ENCODE peak calls at places on chromosome 18, in eight cellular contexts. One of them, this sample, is unnamed.

GRCh38 chr18:45370190-45371010 is 244.9 kb upstream of the SLC14A2 start:
- DNase-seq in activated naive CD4-positive, alpha-beta T cell: no peak
- DNase-seq in neural progenitor cell: no peak
- DNase-seq in ovary: no peak
- DNase-seq in HEK293T: no peak
- DNase-seq in CD8-positive, alpha-beta memory T cell: no peak
- DNase-seq in HFF-Myc: no peak
- DNase-seq in activated naive CD8-positive, alpha-beta T cell treated with anti-CD3 and anti-CD28 coated beads, Interleukin-2, amount 50 U/mL, for 24 hours: no peak
- DNase-seq in this sample: no peak

GRCh38 chr18:8912348-8913057 is 190.0 kb upstream of the NDUFV2 start:
- DNase-seq in activated naive CD4-positive, alpha-beta T cell: no peak
- DNase-seq in neural progenitor cell: peak; percentile 26
- DNase-seq in ovary: no peak
- DNase-seq in HEK293T: no peak
- DNase-seq in CD8-positive, alpha-beta memory T cell: no peak
- DNase-seq in HFF-Myc: no peak
- DNase-seq in activated naive CD8-positive, alpha-beta T cell treated with anti-CD3 and anti-CD28 coated beads, Interleukin-2, amount 50 U/mL, for 24 hours: no peak
- DNase-seq in this sample: no peak

GRCh38 chr18:28411806-28412205 is 234.9 kb upstream of the CDH2 start:
- DNase-seq in activated naive CD4-positive, alpha-beta T cell: no peak
- DNase-seq in neural progenitor cell: no peak
- DNase-seq in ovary: no peak
- DNase-seq in HEK293T: no peak
- DNase-seq in CD8-positive, alpha-beta memory T cell: no peak
- DNase-seq in HFF-Myc: no peak
- DNase-seq in activated naive CD8-positive, alpha-beta T cell treated with anti-CD3 and anti-CD28 coated beads, Interleukin-2, amount 50 U/mL, for 24 hours: no peak
- DNase-seq in this sample: no peak

GRCh38 chr18:13629841-13630747 is 96.3 kb downstream of the FAM210A start:
- DNase-seq in activated naive CD4-positive, alpha-beta T cell: no peak
- DNase-seq in neural progenitor cell: peak; percentile 87
- DNase-seq in ovary: peak; percentile 40
- DNase-seq in HEK293T: peak; percentile 56
- DNase-seq in CD8-positive, alpha-beta memory T cell: no peak
- DNase-seq in HFF-Myc: no peak
- DNase-seq in activated naive CD8-positive, alpha-beta T cell treated with anti-CD3 and anti-CD28 coated beads, Interleukin-2, amount 50 U/mL, for 24 hours: peak; percentile 52
- DNase-seq in this sample: peak; percentile 79

GRCh38 chr18:26215247-26215970 is 10.8 kb upstream of the TAF4B start:
- DNase-seq in activated naive CD4-positive, alpha-beta T cell: no peak
- DNase-seq in neural progenitor cell: no peak
- DNase-seq in ovary: no peak
- DNase-seq in HEK293T: no peak
- DNase-seq in CD8-positive, alpha-beta memory T cell: no peak
- DNase-seq in HFF-Myc: no peak
- DNase-seq in activated naive CD8-positive, alpha-beta T cell treated with anti-CD3 and anti-CD28 coated beads, Interleukin-2, amount 50 U/mL, for 24 hours: peak; percentile 13
- DNase-seq in this sample: no peak

GRCh38 chr18:76459687-76460350 is 35.2 kb downstream of the ZNF516 start:
- DNase-seq in activated naive CD4-positive, alpha-beta T cell: no peak
- DNase-seq in neural progenitor cell: no peak
- DNase-seq in ovary: no peak
- DNase-seq in HEK293T: no peak
- DNase-seq in CD8-positive, alpha-beta memory T cell: no peak
- DNase-seq in HFF-Myc: peak; percentile 96
- DNase-seq in activated naive CD8-positive, alpha-beta T cell treated with anti-CD3 and anti-CD28 coated beads, Interleukin-2, amount 50 U/mL, for 24 hours: no peak
- DNase-seq in this sample: no peak

GRCh38 chr18:74784791-74785190 is 187.1 kb downstream of the ZNF407 start:
- DNase-seq in activated naive CD4-positive, alpha-beta T cell: no peak
- DNase-seq in neural progenitor cell: no peak
- DNase-seq in ovary: no peak
- DNase-seq in HEK293T: no peak
- DNase-seq in CD8-positive, alpha-beta memory T cell: no peak
- DNase-seq in HFF-Myc: no peak
- DNase-seq in activated naive CD8-positive, alpha-beta T cell treated with anti-CD3 and anti-CD28 coated beads, Interleukin-2, amount 50 U/mL, for 24 hours: no peak
- DNase-seq in this sample: peak; percentile 14

GRCh38 chr18:52670903-52671302 is 330.9 kb downstream of the DCC start:
- DNase-seq in activated naive CD4-positive, alpha-beta T cell: no peak
- DNase-seq in neural progenitor cell: no peak
- DNase-seq in ovary: no peak
- DNase-seq in HEK293T: no peak
- DNase-seq in CD8-positive, alpha-beta memory T cell: no peak
- DNase-seq in HFF-Myc: no peak
- DNase-seq in activated naive CD8-positive, alpha-beta T cell treated with anti-CD3 and anti-CD28 coated beads, Interleukin-2, amount 50 U/mL, for 24 hours: no peak
- DNase-seq in this sample: peak; percentile 68

GRCh38 chr18:49227456-49227855 is 233.0 kb downstream of the DYM start:
- DNase-seq in activated naive CD4-positive, alpha-beta T cell: no peak
- DNase-seq in neural progenitor cell: no peak
- DNase-seq in ovary: no peak
- DNase-seq in HEK293T: no peak
- DNase-seq in CD8-positive, alpha-beta memory T cell: no peak
- DNase-seq in HFF-Myc: no peak
- DNase-seq in activated naive CD8-positive, alpha-beta T cell treated with anti-CD3 and anti-CD28 coated beads, Interleukin-2, amount 50 U/mL, for 24 hours: peak; percentile 27
- DNase-seq in this sample: no peak

GRCh38 chr18:69490813-69491212 is 90.1 kb downstream of the DOK6 start:
- DNase-seq in activated naive CD4-positive, alpha-beta T cell: no peak
- DNase-seq in neural progenitor cell: no peak
- DNase-seq in ovary: no peak
- DNase-seq in HEK293T: no peak
- DNase-seq in CD8-positive, alpha-beta memory T cell: no peak
- DNase-seq in HFF-Myc: peak; percentile 56
- DNase-seq in activated naive CD8-positive, alpha-beta T cell treated with anti-CD3 and anti-CD28 coated beads, Interleukin-2, amount 50 U/mL, for 24 hours: no peak
- DNase-seq in this sample: no peak

GRCh38 chr18:75679347-75679746 is 251.8 kb upstream of the SMIM21 start:
- DNase-seq in activated naive CD4-positive, alpha-beta T cell: no peak
- DNase-seq in neural progenitor cell: no peak
- DNase-seq in ovary: no peak
- DNase-seq in HEK293T: no peak
- DNase-seq in CD8-positive, alpha-beta memory T cell: no peak
- DNase-seq in HFF-Myc: no peak
- DNase-seq in activated naive CD8-positive, alpha-beta T cell treated with anti-CD3 and anti-CD28 coated beads, Interleukin-2, amount 50 U/mL, for 24 hours: no peak
- DNase-seq in this sample: no peak

GRCh38 chr18:49360582-49360981 is 99.9 kb downstream of the DYM start:
- DNase-seq in activated naive CD4-positive, alpha-beta T cell: no peak
- DNase-seq in neural progenitor cell: no peak
- DNase-seq in ovary: no peak
- DNase-seq in HEK293T: no peak
- DNase-seq in CD8-positive, alpha-beta memory T cell: no peak
- DNase-seq in HFF-Myc: no peak
- DNase-seq in activated naive CD8-positive, alpha-beta T cell treated with anti-CD3 and anti-CD28 coated beads, Interleukin-2, amount 50 U/mL, for 24 hours: no peak
- DNase-seq in this sample: no peak

GRCh38 chr18:15005313-15006130 is 257.6 kb downstream of the ANKRD30B start:
- DNase-seq in activated naive CD4-positive, alpha-beta T cell: no peak
- DNase-seq in neural progenitor cell: no peak
- DNase-seq in ovary: no peak
- DNase-seq in HEK293T: no peak
- DNase-seq in CD8-positive, alpha-beta memory T cell: no peak
- DNase-seq in HFF-Myc: no peak
- DNase-seq in activated naive CD8-positive, alpha-beta T cell treated with anti-CD3 and anti-CD28 coated beads, Interleukin-2, amount 50 U/mL, for 24 hours: no peak
- DNase-seq in this sample: no peak

GRCh38 chr18:12884521-12885323 is 685 bp upstream of the PTPN2 start:
- DNase-seq in activated naive CD4-positive, alpha-beta T cell: no peak
- DNase-seq in neural progenitor cell: no peak
- DNase-seq in ovary: no peak
- DNase-seq in HEK293T: no peak
- DNase-seq in CD8-positive, alpha-beta memory T cell: no peak
- DNase-seq in HFF-Myc: no peak
- DNase-seq in activated naive CD8-positive, alpha-beta T cell treated with anti-CD3 and anti-CD28 coated beads, Interleukin-2, amount 50 U/mL, for 24 hours: no peak
- DNase-seq in this sample: no peak

GRCh38 chr18:24414349-24415003 is 12.0 kb upstream of the IMPACT start:
- DNase-seq in activated naive CD4-positive, alpha-beta T cell: no peak
- DNase-seq in neural progenitor cell: no peak
- DNase-seq in ovary: no peak
- DNase-seq in HEK293T: no peak
- DNase-seq in CD8-positive, alpha-beta memory T cell: no peak
- DNase-seq in HFF-Myc: no peak
- DNase-seq in activated naive CD8-positive, alpha-beta T cell treated with anti-CD3 and anti-CD28 coated beads, Interleukin-2, amount 50 U/mL, for 24 hours: no peak
- DNase-seq in this sample: no peak

GRCh38 chr18:80171190-80171872 is 62.3 kb downstream of the ADNP2 start:
- DNase-seq in activated naive CD4-positive, alpha-beta T cell: no peak
- DNase-seq in neural progenitor cell: peak; percentile 65
- DNase-seq in ovary: peak; percentile 85
- DNase-seq in HEK293T: peak; percentile 76
- DNase-seq in CD8-positive, alpha-beta memory T cell: peak; percentile 32
- DNase-seq in HFF-Myc: no peak
- DNase-seq in activated naive CD8-positive, alpha-beta T cell treated with anti-CD3 and anti-CD28 coated beads, Interleukin-2, amount 50 U/mL, for 24 hours: peak; percentile 78
- DNase-seq in this sample: no peak

GRCh38 chr18:9546468-9546867 is 67.9 kb downstream of the PPP4R1 start:
- DNase-seq in activated naive CD4-positive, alpha-beta T cell: no peak
- DNase-seq in neural progenitor cell: no peak
- DNase-seq in ovary: no peak
- DNase-seq in HEK293T: no peak
- DNase-seq in CD8-positive, alpha-beta memory T cell: no peak
- DNase-seq in HFF-Myc: no peak
- DNase-seq in activated naive CD8-positive, alpha-beta T cell treated with anti-CD3 and anti-CD28 coated beads, Interleukin-2, amount 50 U/mL, for 24 hours: no peak
- DNase-seq in this sample: no peak

GRCh38 chr18:23498877-23499570 is 4.3 kb upstream of the RMC1 start:
- DNase-seq in activated naive CD4-positive, alpha-beta T cell: peak; percentile 11
- DNase-seq in neural progenitor cell: peak; percentile 87
- DNase-seq in ovary: peak; percentile 71
- DNase-seq in HEK293T: peak; percentile 75
- DNase-seq in CD8-positive, alpha-beta memory T cell: peak; percentile 61
- DNase-seq in HFF-Myc: peak; percentile 41
- DNase-seq in activated naive CD8-positive, alpha-beta T cell treated with anti-CD3 and anti-CD28 coated beads, Interleukin-2, amount 50 U/mL, for 24 hours: peak; percentile 77
- DNase-seq in this sample: peak; percentile 89

GRCh38 chr18:2979871-2980606 is 32.9 kb downstream of the LPIN2 start:
- DNase-seq in activated naive CD4-positive, alpha-beta T cell: no peak
- DNase-seq in neural progenitor cell: no peak
- DNase-seq in ovary: no peak
- DNase-seq in HEK293T: no peak
- DNase-seq in CD8-positive, alpha-beta memory T cell: no peak
- DNase-seq in HFF-Myc: no peak
- DNase-seq in activated naive CD8-positive, alpha-beta T cell treated with anti-CD3 and anti-CD28 coated beads, Interleukin-2, amount 50 U/mL, for 24 hours: peak; percentile 47
- DNase-seq in this sample: no peak

GRCh38 chr18:13386891-13387801 is 168.6 kb downstream of the LDLRAD4 start:
- DNase-seq in activated naive CD4-positive, alpha-beta T cell: no peak
- DNase-seq in neural progenitor cell: no peak
- DNase-seq in ovary: no peak
- DNase-seq in HEK293T: no peak
- DNase-seq in CD8-positive, alpha-beta memory T cell: no peak
- DNase-seq in HFF-Myc: no peak
- DNase-seq in activated naive CD8-positive, alpha-beta T cell treated with anti-CD3 and anti-CD28 coated beads, Interleukin-2, amount 50 U/mL, for 24 hours: no peak
- DNase-seq in this sample: no peak

GRCh38 chr18:25140144-25140961 is 211.6 kb downstream of the ZNF521 start:
- DNase-seq in activated naive CD4-positive, alpha-beta T cell: no peak
- DNase-seq in neural progenitor cell: no peak
- DNase-seq in ovary: no peak
- DNase-seq in HEK293T: no peak
- DNase-seq in CD8-positive, alpha-beta memory T cell: no peak
- DNase-seq in HFF-Myc: no peak
- DNase-seq in activated naive CD8-positive, alpha-beta T cell treated with anti-CD3 and anti-CD28 coated beads, Interleukin-2, amount 50 U/mL, for 24 hours: no peak
- DNase-seq in this sample: no peak

GRCh38 chr18:49059028-49059670 is 108.4 kb upstream of the SMAD7 start:
- DNase-seq in activated naive CD4-positive, alpha-beta T cell: no peak
- DNase-seq in neural progenitor cell: peak; percentile 19
- DNase-seq in ovary: no peak
- DNase-seq in HEK293T: no peak
- DNase-seq in CD8-positive, alpha-beta memory T cell: no peak
- DNase-seq in HFF-Myc: no peak
- DNase-seq in activated naive CD8-positive, alpha-beta T cell treated with anti-CD3 and anti-CD28 coated beads, Interleukin-2, amount 50 U/mL, for 24 hours: no peak
- DNase-seq in this sample: peak; percentile 24

GRCh38 chr18:59318460-59318859 is at the start of gene CPLX4:
- DNase-seq in activated naive CD4-positive, alpha-beta T cell: no peak
- DNase-seq in neural progenitor cell: no peak
- DNase-seq in ovary: no peak
- DNase-seq in HEK293T: no peak
- DNase-seq in CD8-positive, alpha-beta memory T cell: no peak
- DNase-seq in HFF-Myc: no peak
- DNase-seq in activated naive CD8-positive, alpha-beta T cell treated with anti-CD3 and anti-CD28 coated beads, Interleukin-2, amount 50 U/mL, for 24 hours: no peak
- DNase-seq in this sample: peak; percentile 94

GRCh38 chr18:61606068-61606660 is 272.9 kb downstream of the CDH20 start:
- DNase-seq in activated naive CD4-positive, alpha-beta T cell: no peak
- DNase-seq in neural progenitor cell: peak; percentile 94
- DNase-seq in ovary: no peak
- DNase-seq in HEK293T: no peak
- DNase-seq in CD8-positive, alpha-beta memory T cell: no peak
- DNase-seq in HFF-Myc: no peak
- DNase-seq in activated naive CD8-positive, alpha-beta T cell treated with anti-CD3 and anti-CD28 coated beads, Interleukin-2, amount 50 U/mL, for 24 hours: no peak
- DNase-seq in this sample: peak; percentile 19

GRCh38 chr18:74468547-74469014 is 11.5 kb upstream of the DIPK1C start:
- DNase-seq in activated naive CD4-positive, alpha-beta T cell: no peak
- DNase-seq in neural progenitor cell: no peak
- DNase-seq in ovary: no peak
- DNase-seq in HEK293T: no peak
- DNase-seq in CD8-positive, alpha-beta memory T cell: no peak
- DNase-seq in HFF-Myc: no peak
- DNase-seq in activated naive CD8-positive, alpha-beta T cell treated with anti-CD3 and anti-CD28 coated beads, Interleukin-2, amount 50 U/mL, for 24 hours: no peak
- DNase-seq in this sample: no peak

GRCh38 chr18:46320928-46321855 is 217.0 kb downstream of the HAUS1 start:
- DNase-seq in activated naive CD4-positive, alpha-beta T cell: no peak
- DNase-seq in neural progenitor cell: no peak
- DNase-seq in ovary: no peak
- DNase-seq in HEK293T: no peak
- DNase-seq in CD8-positive, alpha-beta memory T cell: no peak
- DNase-seq in HFF-Myc: no peak
- DNase-seq in activated naive CD8-positive, alpha-beta T cell treated with anti-CD3 and anti-CD28 coated beads, Interleukin-2, amount 50 U/mL, for 24 hours: no peak
- DNase-seq in this sample: no peak

GRCh38 chr18:8816805-8817204 is 111.4 kb downstream of the MTCL1 start:
- DNase-seq in activated naive CD4-positive, alpha-beta T cell: no peak
- DNase-seq in neural progenitor cell: no peak
- DNase-seq in ovary: no peak
- DNase-seq in HEK293T: no peak
- DNase-seq in CD8-positive, alpha-beta memory T cell: no peak
- DNase-seq in HFF-Myc: no peak
- DNase-seq in activated naive CD8-positive, alpha-beta T cell treated with anti-CD3 and anti-CD28 coated beads, Interleukin-2, amount 50 U/mL, for 24 hours: no peak
- DNase-seq in this sample: no peak

GRCh38 chr18:49933530-49933929 is 120.2 kb upstream of the ACAA2 start:
- DNase-seq in activated naive CD4-positive, alpha-beta T cell: no peak
- DNase-seq in neural progenitor cell: no peak
- DNase-seq in ovary: no peak
- DNase-seq in HEK293T: no peak
- DNase-seq in CD8-positive, alpha-beta memory T cell: no peak
- DNase-seq in HFF-Myc: peak; percentile 22
- DNase-seq in activated naive CD8-positive, alpha-beta T cell treated with anti-CD3 and anti-CD28 coated beads, Interleukin-2, amount 50 U/mL, for 24 hours: no peak
- DNase-seq in this sample: no peak